ENCODE peak calls at places on chromosomes 7 and 10, in seven cellular contexts. B is esophagus squamous epithelium; Y is A673; M is adipocyte; P is astrocyte; F is ovary; G is CD4-positive, CD25-positive, alpha-beta regulatory T cell. N is an unnamed sample.
A peak's percentile ranks its signal among the peaks of the same experiment; 100 is the strongest.

GRCh38 chr10:128052696-128053095 is 73.5 kb downstream of the MKI67 start:
- DNase-seq in B (no peak), Y (no peak), G (no peak), F (no peak), P (no peak), M (no peak), N (no peak)

GRCh38 chr7:69967152-69967591 is 368.9 kb downstream of the AUTS2 start:
- DNase-seq in Y (no peak), F (peak; percentile 51), M (peak; percentile 64), P (peak; percentile 29), B (no peak), G (no peak), N (peak; percentile 1)

GRCh38 chr7:151632750-151633515 is 113.2 kb upstream of the RHEB start:
- DNase-seq in B (peak; percentile 6), Y (no peak), P (peak; percentile 44), G (peak; percentile 88), M (no peak), F (peak; percentile 63), N (peak; percentile 70)

GRCh38 chr7:460374-461117 is 59.1 kb downstream of the PDGFA start:
- DNase-seq in M (peak; percentile 57), B (no peak), F (no peak), P (no peak), Y (no peak), G (no peak), N (no peak)

GRCh38 chr7:50855526-50855925 is 72.8 kb upstream of the GRB10 start:
- DNase-seq in B (no peak), F (no peak), P (no peak), M (no peak), G (no peak), Y (no peak), N (no peak)

GRCh38 chr10:5446390-5446926 is 34.1 kb downstream of the NET1 start:
- DNase-seq in Y (peak; percentile 92), P (peak; percentile 68), G (peak; percentile 86), M (peak; percentile 97), B (peak; percentile 41), F (peak; percentile 98), N (peak; percentile 97)

GRCh38 chr7:107463139-107464078 is 6.4 kb upstream of the GPR22 start:
- DNase-seq in P (peak; percentile 47), G (peak; percentile 66), Y (peak; percentile 71), B (no peak), M (peak; percentile 81), F (peak; percentile 71), N (peak; percentile 52)

GRCh38 chr10:7705341-7705740 is 2.2 kb downstream of the ITIH2 start:
- DNase-seq in B (no peak), Y (no peak), P (no peak), F (no peak), M (no peak), G (no peak), N (no peak)

GRCh38 chr7:771241-772004 is 44.3 kb upstream of the PRKAR1B start:
- DNase-seq in M (no peak), Y (no peak), F (peak; percentile 90), B (no peak), G (no peak), P (no peak), N (peak; percentile 20)

GRCh38 chr10:70934701-70935100 is 46.3 kb upstream of the PCBD1 start:
- DNase-seq in G (no peak), Y (no peak), B (no peak), P (no peak), F (no peak), M (no peak), N (no peak)

GRCh38 chr7:127983804-127984332 is 47.4 kb downstream of the LRRC4 start:
- DNase-seq in Y (no peak), B (no peak), F (no peak), M (no peak), G (no peak), P (peak; percentile 63), N (no peak)

GRCh38 chr7:138475377-138475776 is 15.3 kb downstream of the TRIM24 start:
- DNase-seq in Y (no peak), B (no peak), P (no peak), F (no peak), M (no peak), G (no peak), N (no peak)

GRCh38 chr10:50431118-50431517 is 179.8 kb upstream of the ASAH2 start:
- DNase-seq in Y (peak; percentile 24), G (no peak), F (no peak), B (no peak), M (peak; percentile 76), P (peak; percentile 68), N (no peak)

GRCh38 chr10:122034149-122034756 is 45.3 kb downstream of the TACC2 start:
- DNase-seq in P (peak; percentile 32), Y (peak; percentile 59), M (peak; percentile 35), G (no peak), F (no peak), B (no peak), N (peak; percentile 80)

GRCh38 chr7:23468721-23469149 is 1.6 kb downstream of the IGF2BP3 start:
- DNase-seq in Y (peak; percentile 35), F (peak; percentile 43), P (no peak), M (no peak), G (no peak), B (no peak), N (no peak)

GRCh38 chr10:117762819-117763172 is 220.2 kb downstream of the EMX2 start:
- DNase-seq in G (no peak), F (no peak), M (no peak), Y (peak; percentile 36), P (no peak), B (no peak), N (no peak)

GRCh38 chr10:12708921-12709320 is 292.6 kb downstream of the CCDC3 start:
- DNase-seq in Y (no peak), G (no peak), F (no peak), M (peak; percentile 44), P (peak; percentile 76), B (no peak), N (no peak)

GRCh38 chr10:28666751-28667467 is 10.4 kb upstream of the BAMBI start:
- DNase-seq in B (no peak), F (no peak), G (no peak), P (no peak), M (no peak), Y (no peak), N (no peak)

GRCh38 chr10:60611291-60611747 is 167.0 kb upstream of the CDK1 start:
- DNase-seq in P (peak; percentile 89), G (no peak), F (no peak), M (peak; percentile 64), B (no peak), Y (peak; percentile 45), N (peak; percentile 87)

DNA sequence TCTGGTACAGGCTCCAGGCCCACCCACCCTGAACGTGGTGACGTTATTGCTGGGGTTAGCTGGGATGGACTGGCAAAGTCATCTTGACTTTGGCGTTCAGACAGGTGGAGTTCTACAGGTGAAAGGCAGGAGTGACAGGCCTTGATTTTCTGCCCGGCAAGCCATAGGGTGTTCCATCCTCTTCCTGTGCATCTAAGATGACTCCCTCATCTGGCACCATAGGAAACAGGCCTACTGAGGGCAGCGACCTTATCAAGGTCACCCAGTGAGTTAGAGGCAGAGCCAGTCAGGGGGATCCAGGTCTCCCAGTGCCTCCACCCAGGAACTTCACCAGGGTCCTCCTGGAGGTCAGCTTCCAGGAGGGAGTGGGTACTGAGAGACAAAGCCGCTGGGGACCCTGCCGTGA is 41.6 kb downstream of the HK1 start:
- DNase-seq in Y (no peak), B (no peak), G (peak; percentile 29), M (no peak), P (no peak), F (no peak), N (no peak)
- H3K4me3 ChIP-seq in Y (peak overlapping the region; percentile 99), B (peak overlapping the region; percentile 95), G (peak overlapping the region; percentile 95), M (peak overlapping the region; percentile 94), P (peak overlapping the region; percentile 89), F (peak overlapping the region; percentile 87), N (peak overlapping the region; percentile 63)

DNA sequence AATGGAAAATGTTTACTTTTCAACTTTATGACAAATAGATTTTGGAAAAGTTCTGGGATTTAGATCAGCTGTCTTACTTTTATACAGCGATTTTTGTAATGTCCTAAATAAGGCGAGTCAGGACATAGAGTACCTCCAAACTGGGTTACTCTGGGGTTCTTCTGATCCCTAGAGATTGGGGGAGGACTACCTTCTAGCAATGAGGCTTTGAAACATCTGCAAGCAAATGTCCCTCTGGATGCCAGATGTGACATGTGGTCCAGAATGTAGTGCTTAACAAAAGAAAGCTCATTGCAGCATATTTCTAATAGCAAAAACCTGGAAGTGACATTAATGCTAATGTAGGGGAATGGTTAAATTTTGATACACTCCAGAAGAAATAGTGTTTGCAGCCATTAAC is 36.1 kb downstream of the ABRAXAS2 start:
- DNase-seq in B (no peak), F (no peak), Y (no peak), M (no peak), G (no peak), P (no peak), N (no peak)
- H3K27me3 ChIP-seq in B (no peaks in the 10 kb centered on the region), F (no peaks in the 10 kb centered on the region), Y (no peaks in the 10 kb centered on the region), M (no peaks in the 10 kb centered on the region), G (no peaks in the 10 kb centered on the region), P (no peaks in the 10 kb centered on the region), N (no peaks in the 10 kb centered on the region)

DNA sequence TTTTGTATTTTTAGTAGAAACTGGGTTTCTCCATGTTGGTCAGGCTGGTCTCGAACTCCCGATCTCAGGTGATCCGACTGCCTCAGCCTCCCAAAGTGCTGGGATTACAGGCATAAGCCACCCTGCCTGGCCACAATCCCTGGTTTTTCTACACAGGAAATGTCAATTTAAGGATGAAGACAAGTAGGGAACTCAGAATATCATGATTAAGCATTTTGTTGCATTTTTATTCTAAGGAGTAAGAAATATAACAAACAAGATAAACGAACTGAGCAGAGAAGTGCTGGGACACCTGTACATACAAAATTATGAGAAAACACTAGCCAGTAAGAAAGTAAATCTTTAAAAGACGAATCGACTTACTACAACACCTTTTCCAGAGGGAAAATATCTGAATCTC is 69.3 kb downstream of the CUBN start:
- DNase-seq in F (no peak), B (no peak), G (no peak), Y (no peak), P (no peak), M (no peak), N (no peak)
- H3K4me1 ChIP-seq in F (peaks cover 6% of the 10 kb centered on the region), B (no peaks in the 10 kb centered on the region), G (no peaks in the 10 kb centered on the region), Y (peaks cover 60% of the 10 kb centered on the region), P (peaks cover 46% of the 10 kb centered on the region), M (peaks cover 56% of the 10 kb centered on the region), N (no peaks in the 10 kb centered on the region)

GRCh38 chr10:4107328-4107851 is 322.4 kb upstream of the KLF6 start:
- DNase-seq in Y (no peak), G (no peak), M (no peak), B (no peak), F (no peak), P (no peak), N (no peak)
- H3K4me3 ChIP-seq in Y (no peak overlapping the region), G (no peak overlapping the region), M (no peak overlapping the region), B (no peak overlapping the region), F (no peak overlapping the region), P (no peak overlapping the region), N (no peak overlapping the region)

DNA sequence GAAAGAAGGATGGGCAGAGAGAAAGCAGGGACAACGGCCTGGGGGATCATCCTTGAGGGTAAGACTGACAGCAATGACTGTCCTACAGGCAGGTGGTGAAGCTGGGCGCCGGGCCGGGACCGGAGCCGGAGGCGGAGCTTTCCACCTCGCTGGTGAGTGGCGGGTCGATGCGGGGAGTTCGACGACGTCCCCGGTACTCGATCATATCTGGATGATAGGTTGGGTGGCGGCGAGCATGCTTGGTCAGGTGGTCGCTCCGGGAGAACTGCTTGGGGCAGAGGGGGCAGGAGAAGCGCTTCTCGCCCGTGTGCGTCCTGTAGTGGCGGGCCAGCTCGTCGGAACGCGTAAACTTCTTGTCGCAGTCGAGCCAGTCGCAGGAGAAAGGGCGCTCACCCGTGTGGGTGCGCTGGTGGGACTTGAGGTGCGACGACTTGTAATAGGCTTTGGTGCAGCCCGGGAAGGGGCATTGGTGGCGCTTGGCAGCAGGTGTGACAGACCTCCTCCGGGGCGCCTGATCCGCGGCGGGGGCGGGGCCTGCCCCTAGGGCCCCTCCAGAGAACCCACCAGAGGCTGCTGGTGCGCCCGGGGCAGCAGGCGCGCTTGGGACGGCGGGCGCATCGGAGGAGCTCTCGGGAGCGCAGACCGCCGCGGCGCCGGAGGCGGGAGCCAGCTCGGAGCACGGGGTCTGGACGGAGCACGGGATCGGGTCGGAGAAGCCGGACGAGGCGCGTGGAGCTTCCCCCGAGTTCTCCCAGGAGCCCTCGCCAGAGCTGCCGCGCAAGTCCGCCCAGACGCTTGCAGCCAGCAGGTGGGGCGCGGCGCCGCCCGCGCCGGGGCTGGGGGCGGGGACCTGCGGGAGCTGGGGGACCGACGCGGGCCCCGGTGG is 784 bp downstream of the KLF14 start:
- DNase-seq in M (peak; percentile 31), B (no peak), P (no peak), F (peak; percentile 45), Y (no peak), G (peak; percentile 21), N (no peak)
- H3K27me3 ChIP-seq in M (peaks cover 13% of the 10 kb centered on the region), B (peaks cover 100% of the 10 kb centered on the region), P (peaks cover 39% of the 10 kb centered on the region), F (no peaks in the 10 kb centered on the region), Y (peaks cover 69% of the 10 kb centered on the region), G (peaks cover 72% of the 10 kb centered on the region), N (peaks cover 33% of the 10 kb centered on the region)